ENCODE peak calls at places on chromosomes 3 and 15, in ten cellular contexts. A is cardiac fibroblast, C is OCI-LY7, B is astrocyte of the spinal cord, X is NB4, G is GM23338, P is suprapubic skin, D is transverse colon, J is left ventricle myocardium inferior, E is heart left ventricle. R is an unnamed sample.

GRCh38 chr15:37789392-37789776 is 145.1 kb upstream of the TMCO5A start:
- DNase-seq in A (no peak), C (no peak), B (peak), X (no peak), G (no peak), P (no peak), D (no peak), J (no peak), E (no peak), R (no peak)

GRCh38 chr3:60294181-60294580 is 957.1 kb downstream of the FHIT start:
- DNase-seq in A (peak), C (no peak), B (peak), X (no peak), G (no peak), P (no peak), D (no peak), J (no peak), E (no peak), R (peak)

GRCh38 chr3:39166134-39166710 is 12.8 kb upstream of the CSRNP1 start:
- DNase-seq in A (peak), C (no peak), B (peak), X (peak), G (no peak), P (peak), D (no peak), J (peak), E (no peak), R (no peak)

GRCh38 chr3:65318231-65318630 is 630.4 kb upstream of the ADAMTS9 start:
- DNase-seq in A (no peak), C (no peak), B (no peak), X (no peak), G (no peak), P (no peak), D (no peak), J (no peak), E (no peak), R (no peak)

GRCh38 chr3:123071146-123071545 is 4.3 kb downstream of the PDIA5 start:
- DNase-seq in A (no peak), C (peak), B (no peak), X (peak), G (peak), P (no peak), D (no peak), J (no peak), E (no peak), R (no peak)

GRCh38 chr3:72891053-72891855 is 3.4 kb downstream of the GXYLT2 start:
- DNase-seq in A (peak), C (no peak), B (peak), X (no peak), G (no peak), P (no peak), D (peak), J (peak), E (peak), R (peak)

GRCh38 chr15:45522179-45522930 is at the start of gene SLC30A4:
- DNase-seq in A (peak), C (peak), B (peak), X (peak), G (peak), P (peak), D (peak), J (peak), E (peak), R (no peak)

GRCh38 chr15:65298731-65299130 is 2.9 kb downstream of the RNU5A-1 start:
- DNase-seq in A (no peak), C (no peak), B (no peak), X (no peak), G (no peak), P (no peak), D (no peak), J (no peak), E (no peak), R (no peak)

GRCh38 chr3:103009609-103010008 is 574.8 kb downstream of the ZPLD1 start:
- DNase-seq in A (no peak), C (no peak), B (no peak), X (no peak), G (peak), P (no peak), D (no peak), J (no peak), E (no peak), R (no peak)
- H3K4me3 ChIP-seq in A (no peak), C (no peak), B (no peak), X (no peak), G (no peak), P (no peak), D (no peak), J (no peak), E (no peak), R (no peak)

GRCh38 chr3:117632191-117632590 is 922.6 kb downstream of the TUSC7 start:
- DNase-seq in A (no peak), C (no peak), B (no peak), X (no peak), G (no peak), P (no peak), D (no peak), J (no peak), E (no peak), R (no peak)
- TF ChIP-seq CTCF in A (no peak), C (no peak), B (no peak), X (no peak), G (no peak), P (no peak), D (no peak), J (no peak), E (no peak), R (no peak)

GRCh38 chr15:99425666-99426301 is 140.0 kb upstream of the MEF2A start:
- DNase-seq in A (peak), C (no peak), B (no peak), X (no peak), G (no peak), P (peak), D (peak), J (peak), E (peak), R (no peak)
- H3K4me3 ChIP-seq in A (no peak), C (no peak), B (no peak), X (no peak), G (no peak), P (no peak), D (no peak), J (no peak), E (no peak), R (no peak)

GRCh38 chr15:48025118-48025517 is 95.7 kb upstream of the SLC24A5 start:
- DNase-seq in A (peak), C (no peak), B (no peak), X (no peak), G (no peak), P (no peak), D (no peak), J (no peak), E (no peak), R (no peak)
- TF ChIP-seq CTCF in A (no peak), C (no peak), B (peak), X (no peak), G (no peak), P (no peak), D (no peak), J (no peak), E (no peak), R (no peak)

GRCh38 chr3:195895078-195895899 is 13.1 kb downstream of the TNK2 start:
- DNase-seq in A (peak), C (peak), B (no peak), X (peak), G (peak), P (no peak), D (peak), J (peak), E (peak), R (no peak)
- H3K4me3 ChIP-seq in A (peak), C (peak), B (peak), X (peak), G (peak), P (peak), D (peak), J (peak), E (peak), R (peak)

GRCh38 chr15:31782016-31782783 is 248.1 kb upstream of the CHRNA7 start:
- DNase-seq in A (no peak), C (no peak), B (no peak), X (no peak), G (no peak), P (no peak), D (no peak), J (no peak), E (no peak), R (no peak)

GRCh38 chr15:31776039-31776438 is 254.3 kb upstream of the CHRNA7 start:
- DNase-seq in A (no peak), C (no peak), B (no peak), X (no peak), G (no peak), P (no peak), D (no peak), J (no peak), E (no peak), R (no peak)

GRCh38 chr15:31782951-31783350 is 247.4 kb upstream of the CHRNA7 start:
- DNase-seq in A (no peak), C (no peak), B (no peak), X (no peak), G (peak), P (no peak), D (no peak), J (no peak), E (no peak), R (no peak)

GRCh38 chr15:31786360-31786759 is 244.0 kb upstream of the CHRNA7 start:
- DNase-seq in A (no peak), C (no peak), B (no peak), X (no peak), G (no peak), P (no peak), D (no peak), J (no peak), E (no peak), R (no peak)

GRCh38 chr15:31781261-31781660 is 249.1 kb upstream of the CHRNA7 start:
- DNase-seq in A (no peak), C (no peak), B (no peak), X (no peak), G (no peak), P (no peak), D (no peak), J (no peak), E (no peak), R (no peak)
- TF ChIP-seq CTCF in A (no peak), C (no peak), B (no peak), X (no peak), G (no peak), P (no peak), D (no peak), J (no peak), E (no peak), R (no peak)

DNA sequence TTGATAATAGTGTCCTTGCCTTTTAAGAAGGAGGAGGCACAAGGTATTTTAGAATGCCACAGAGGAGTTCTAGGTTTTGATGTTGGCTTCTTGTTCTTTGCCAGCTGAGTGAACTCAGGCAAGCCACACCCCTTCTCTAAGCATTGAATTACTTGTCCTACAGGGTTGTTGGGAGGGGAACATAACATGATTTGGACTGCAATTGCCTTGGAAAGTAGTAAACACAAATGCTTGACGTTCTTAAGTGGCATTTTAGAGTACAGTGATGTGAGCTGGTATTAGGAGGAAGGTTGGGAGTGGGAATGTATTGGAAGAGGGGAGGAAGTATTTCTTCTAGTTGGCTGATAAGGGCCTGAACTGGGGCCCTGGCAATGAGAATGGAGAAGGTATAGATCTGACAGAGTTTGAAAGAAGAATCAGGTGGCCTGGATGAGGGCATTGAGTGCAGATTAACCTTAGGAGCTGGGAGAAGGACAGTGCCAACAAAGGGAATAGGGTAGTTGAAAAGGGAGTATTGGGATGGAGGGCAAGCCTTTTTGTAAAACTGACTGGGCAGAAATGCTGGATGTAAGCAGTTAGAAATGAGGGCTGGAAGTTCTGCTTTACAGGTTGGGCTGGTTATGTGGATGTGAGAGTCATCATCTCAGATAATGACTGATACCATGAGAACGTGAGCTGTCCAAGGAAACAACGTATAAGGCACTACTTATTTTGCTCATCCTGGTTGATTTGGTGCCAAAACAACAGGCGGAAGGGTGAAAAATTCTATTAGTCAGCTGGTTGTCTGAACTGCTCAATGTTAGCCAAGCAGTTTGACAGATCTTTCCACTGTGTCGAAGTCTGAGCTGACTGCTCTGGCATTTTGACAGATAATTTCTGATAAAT is 16.7 kb downstream of the KAT2B start:
- DNase-seq in A (peak), C (no peak), B (peak), X (no peak), G (no peak), P (no peak), D (no peak), J (no peak), E (no peak), R (no peak)
- H3K4me3 ChIP-seq in A (no peak), C (no peak), B (no peak), X (no peak), G (no peak), P (no peak), D (no peak), J (no peak), E (no peak), R (no peak)

GRCh38 chr3:150523538-150523937 is 22.8 kb downstream of the SERP1 start:
- DNase-seq in A (no peak), C (no peak), B (no peak), X (no peak), G (no peak), P (no peak), D (no peak), J (no peak), E (no peak), R (no peak)

GRCh38 chr3:150520408-150520807 is 25.9 kb downstream of the SERP1 start:
- DNase-seq in A (no peak), C (no peak), B (no peak), X (no peak), G (no peak), P (no peak), D (no peak), J (no peak), E (no peak), R (no peak)

GRCh38 chr3:150519026-150519425 is 27.3 kb downstream of the SERP1 start:
- DNase-seq in A (no peak), C (no peak), B (no peak), X (no peak), G (no peak), P (no peak), D (peak), J (no peak), E (no peak), R (no peak)

DNA sequence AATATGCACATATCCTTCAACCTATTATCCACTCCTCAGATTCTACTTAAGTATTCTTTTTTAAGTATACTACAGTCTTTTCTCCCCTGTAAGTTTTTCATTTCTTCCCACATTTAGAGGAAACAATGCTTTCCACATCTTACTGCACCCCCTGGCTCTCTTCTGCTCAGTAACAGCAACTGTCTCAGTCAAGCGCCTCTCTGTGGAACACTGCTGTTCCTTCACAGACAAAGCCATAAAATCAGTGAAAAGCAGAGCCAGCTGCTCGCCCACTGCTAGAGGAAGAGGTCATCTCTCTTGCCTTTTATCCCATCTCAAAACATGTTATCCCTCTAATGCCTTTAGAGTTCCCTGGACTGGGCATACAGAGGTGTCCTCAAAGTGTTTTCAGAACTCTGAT is 24.8 kb downstream of the SERP1 start:
- DNase-seq in A (no peak), C (no peak), B (no peak), X (no peak), G (no peak), P (no peak), D (no peak), J (no peak), E (no peak), R (no peak)
- TF ChIP-seq CTCF in A (no peak), C (peak), B (no peak), X (no peak), G (peak), P (no peak), D (no peak), J (no peak), E (no peak), R (no peak)

DNA sequence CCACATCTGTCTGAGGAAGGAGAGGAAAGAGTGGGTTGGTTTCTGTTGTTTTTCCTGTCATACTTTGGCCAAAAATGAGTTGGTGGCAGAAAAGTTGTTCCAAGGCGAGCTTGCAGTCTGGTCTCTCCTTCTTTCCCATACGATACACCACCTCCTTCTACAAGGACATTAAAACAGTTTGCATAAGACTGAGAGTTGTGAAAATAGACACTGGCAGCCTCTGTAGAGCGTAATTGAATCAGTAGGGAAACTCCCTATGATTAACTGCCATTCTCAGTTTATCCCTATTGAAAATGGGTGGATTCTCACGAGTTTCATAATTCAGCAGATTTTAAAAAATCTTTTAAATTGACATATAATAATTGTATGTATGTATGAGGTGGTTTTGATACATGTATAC is 3.7 kb upstream of the LSG1 start:
- DNase-seq in A (peak), C (no peak), B (no peak), X (no peak), G (no peak), P (no peak), D (no peak), J (no peak), E (no peak), R (no peak)
- H3K4me3 ChIP-seq in A (no peak), C (no peak), B (no peak), X (no peak), G (no peak), P (no peak), D (no peak), J (no peak), E (no peak), R (no peak)